ENCODE peak calls at places on chromosomes 16 and 17, in eight cellular contexts. G, T, I, H, D, O, A and E are unnamed samples.

GRCh38 chr17:31559647-31560501 is 168.4 kb downstream of the RAB11FIP4 start:
- DNase-seq in O (no peak), A (no peak), I (no peak), D (no peak), T (no peak), G (no peak), H (peak; percentile 44), E (no peak)

GRCh38 chr17:49932131-49932723 is 36.8 kb upstream of the DLX4 start:
- DNase-seq in G (no peak), H (no peak), A (no peak), O (no peak), I (no peak), D (no peak), T (no peak), E (no peak)

GRCh38 chr17:41835800-41836549 is at the start of gene NT5C3B:
- DNase-seq in T (peak; percentile 73), G (peak; percentile 50), D (peak; percentile 42), A (peak; percentile 23), I (peak; percentile 23), O (peak; percentile 42), H (peak; percentile 67), E (peak; percentile 18)

GRCh38 chr17:9644910-9645751 is at the start of gene USP43:
- DNase-seq in T (peak; percentile 71), H (no peak), O (no peak), D (peak; percentile 19), A (no peak), G (peak; percentile 59), I (no peak), E (no peak)

GRCh38 chr17:199806-200603 is 18.6 kb upstream of the DOC2B start:
- DNase-seq in I (no peak), A (no peak), D (no peak), T (peak; percentile 30), H (peak; percentile 96), G (no peak), O (no peak), E (no peak)

GRCh38 chr17:69062860-69063621 is 2.3 kb upstream of the ABCA9 start:
- DNase-seq in G (no peak), T (no peak), I (no peak), D (no peak), H (no peak), A (no peak), O (no peak), E (no peak)

GRCh38 chr17:57440522-57441269 is 184.4 kb downstream of the MSI2 start:
- DNase-seq in D (peak; percentile 58), O (peak; percentile 44), T (peak; percentile 47), I (peak; percentile 37), A (peak; percentile 27), H (peak; percentile 77), G (peak; percentile 76), E (peak; percentile 44)

GRCh38 chr16:66619534-66620418 is 15.3 kb downstream of the CMTM3 start:
- DNase-seq in D (no peak), T (no peak), A (no peak), G (no peak), I (no peak), H (no peak), O (no peak), E (no peak)